ENCODE peak calls at places on chromosomes 4 and X, in seven cellular contexts. One of them, this sample, is unnamed.

GRCh38 chr4:52982246-52982950 is 120.3 kb downstream of the RASL11B start:
- DNase-seq in astrocyte: peak
- DNase-seq in HCT116: peak
- DNase-seq in GM23338: peak
- DNase-seq in GM23248: peak
- DNase-seq in SK-N-MC: peak
- DNase-seq in MM.1S: no peak
- DNase-seq in this sample: no peak

GRCh38 chrX:24229400-24229879 is 79.9 kb downstream of the ZFX start:
- DNase-seq in astrocyte: no peak
- DNase-seq in HCT116: no peak
- DNase-seq in GM23338: no peak
- DNase-seq in GM23248: no peak
- DNase-seq in SK-N-MC: no peak
- DNase-seq in MM.1S: no peak
- DNase-seq in this sample: no peak

GRCh38 chrX:115697806-115698205 is 136.8 kb downstream of the PLS3 start:
- DNase-seq in astrocyte: no peak
- DNase-seq in HCT116: no peak
- DNase-seq in GM23338: no peak
- DNase-seq in GM23248: no peak
- DNase-seq in SK-N-MC: no peak
- DNase-seq in MM.1S: no peak
- DNase-seq in this sample: no peak

GRCh38 chr4:97720869-97721432 is 422.3 kb downstream of the STPG2 start:
- DNase-seq in astrocyte: peak
- DNase-seq in HCT116: peak
- DNase-seq in GM23338: peak
- DNase-seq in GM23248: no peak
- DNase-seq in SK-N-MC: no peak
- DNase-seq in MM.1S: peak
- DNase-seq in this sample: no peak

GRCh38 chrX:9456250-9457074 is 8.4 kb upstream of the TBL1X start:
- DNase-seq in astrocyte: no peak
- DNase-seq in HCT116: no peak
- DNase-seq in GM23338: no peak
- DNase-seq in GM23248: no peak
- DNase-seq in SK-N-MC: no peak
- DNase-seq in MM.1S: peak
- DNase-seq in this sample: no peak

GRCh38 chr4:101199507-101200285 is 147.6 kb downstream of the PPP3CA start:
- DNase-seq in astrocyte: peak
- DNase-seq in HCT116: no peak
- DNase-seq in GM23338: no peak
- DNase-seq in GM23248: peak
- DNase-seq in SK-N-MC: no peak
- DNase-seq in MM.1S: no peak
- DNase-seq in this sample: no peak

GRCh38 chr4:13918110-13918509 is 290.6 kb upstream of the BOD1L1 start:
- DNase-seq in astrocyte: peak
- DNase-seq in HCT116: no peak
- DNase-seq in GM23338: no peak
- DNase-seq in GM23248: peak
- DNase-seq in SK-N-MC: no peak
- DNase-seq in MM.1S: no peak
- DNase-seq in this sample: peak

GRCh38 chr4:119490335-119490734 is 138.3 kb downstream of the PDE5A start:
- DNase-seq in astrocyte: no peak
- DNase-seq in HCT116: no peak
- DNase-seq in GM23338: peak
- DNase-seq in GM23248: peak
- DNase-seq in SK-N-MC: no peak
- DNase-seq in MM.1S: no peak
- DNase-seq in this sample: no peak

GRCh38 chrX:70960728-70961127 is 29.8 kb upstream of the SLC7A3 start:
- DNase-seq in astrocyte: no peak
- DNase-seq in HCT116: no peak
- DNase-seq in GM23338: peak
- DNase-seq in GM23248: peak
- DNase-seq in SK-N-MC: no peak
- DNase-seq in MM.1S: peak
- DNase-seq in this sample: no peak

GRCh38 chr4:176002007-176002623 is 63.5 kb upstream of the WDR17 start:
- DNase-seq in astrocyte: peak
- DNase-seq in HCT116: peak
- DNase-seq in GM23338: peak
- DNase-seq in GM23248: peak
- DNase-seq in SK-N-MC: no peak
- DNase-seq in MM.1S: peak
- DNase-seq in this sample: no peak

GRCh38 chr4:42671431-42672194 is 14.7 kb upstream of the ATP8A1 start:
- DNase-seq in astrocyte: no peak
- DNase-seq in HCT116: no peak
- DNase-seq in GM23338: no peak
- DNase-seq in GM23248: no peak
- DNase-seq in SK-N-MC: no peak
- DNase-seq in MM.1S: peak
- DNase-seq in this sample: no peak

GRCh38 chr4:124044867-124045266 is 648.3 kb downstream of the SPRY1 start:
- DNase-seq in astrocyte: no peak
- DNase-seq in HCT116: no peak
- DNase-seq in GM23338: peak
- DNase-seq in GM23248: no peak
- DNase-seq in SK-N-MC: no peak
- DNase-seq in MM.1S: no peak
- DNase-seq in this sample: no peak

DNA sequence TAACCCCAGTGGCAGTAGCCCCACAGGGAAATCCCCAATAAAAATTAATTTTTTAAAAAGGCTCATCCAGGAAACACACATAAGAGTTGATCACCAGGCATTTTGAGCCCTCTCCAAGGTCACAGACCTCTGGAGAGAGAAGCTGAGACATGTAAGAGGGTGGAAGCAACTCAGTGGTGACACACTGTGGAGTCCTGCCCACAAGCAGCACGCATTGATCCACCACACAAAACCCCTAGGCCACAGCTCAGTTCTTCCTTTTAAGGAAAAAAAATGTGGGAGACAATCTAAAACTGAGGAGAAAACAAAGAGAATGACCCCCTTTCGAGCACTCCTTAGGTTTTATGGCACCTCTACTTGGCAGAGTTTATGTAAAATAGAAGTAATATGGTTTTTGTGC is 71.7 kb upstream of the S100G start:
- DNase-seq in astrocyte: no peak
- DNase-seq in HCT116: no peak
- DNase-seq in GM23338: peak
- DNase-seq in GM23248: peak
- DNase-seq in SK-N-MC: no peak
- DNase-seq in MM.1S: no peak
- DNase-seq in this sample: no peak
- TF ChIP-seq EZH2 in astrocyte: no peak
- TF ChIP-seq EZH2 in HCT116: no peak
- TF ChIP-seq EZH2 in GM23338: no peak
- TF ChIP-seq EZH2 in GM23248: no peak
- TF ChIP-seq EZH2 in SK-N-MC: no peak
- TF ChIP-seq EZH2 in MM.1S: no peak
- TF ChIP-seq EZH2 in this sample: no peak

DNA sequence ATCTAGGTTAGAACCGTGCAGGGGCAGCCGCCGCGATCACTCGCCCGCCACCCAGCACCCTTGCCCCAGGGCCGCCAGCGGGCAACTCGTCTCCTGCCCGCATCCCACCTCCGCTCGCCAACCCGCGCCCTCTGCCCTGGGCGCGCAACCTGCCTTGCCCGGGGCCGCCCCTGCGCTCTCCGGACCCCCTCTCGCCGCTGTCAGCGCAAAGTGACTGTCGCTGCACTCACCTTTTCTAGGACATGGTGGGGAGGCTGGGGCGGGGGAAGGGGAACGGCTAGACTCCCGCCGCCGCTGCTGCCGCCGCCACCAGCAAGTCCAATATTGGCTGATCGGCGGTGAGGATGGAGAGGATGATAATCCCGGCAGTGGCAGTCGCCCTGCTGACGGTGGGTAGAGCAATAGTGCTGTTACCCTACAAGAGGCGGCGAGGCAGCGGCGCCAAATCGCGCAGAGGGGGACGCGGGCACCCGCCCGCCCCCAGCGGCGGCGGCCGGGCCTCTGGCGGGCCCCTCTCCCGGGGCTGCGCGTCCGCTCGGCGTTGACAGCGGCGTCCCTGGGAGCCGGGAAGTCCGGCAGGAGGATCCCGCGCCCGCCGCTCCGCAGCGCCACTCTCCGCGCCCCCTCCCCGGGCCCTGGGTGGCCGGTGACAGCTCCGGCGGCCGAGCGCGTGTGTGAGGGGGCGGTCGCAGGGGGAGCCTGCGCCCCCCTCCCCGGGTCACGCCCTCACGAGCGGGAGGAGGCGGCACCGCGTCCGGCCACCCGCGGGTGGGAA is 2.3 kb upstream of the NR3C2 start:
- DNase-seq in astrocyte: no peak
- DNase-seq in HCT116: no peak
- DNase-seq in GM23338: peak
- DNase-seq in GM23248: peak
- DNase-seq in SK-N-MC: no peak
- DNase-seq in MM.1S: peak
- DNase-seq in this sample: no peak
- TF ChIP-seq EZH2 in astrocyte: peak
- TF ChIP-seq EZH2 in HCT116: no peak
- TF ChIP-seq EZH2 in GM23338: no peak
- TF ChIP-seq EZH2 in GM23248: peak
- TF ChIP-seq EZH2 in SK-N-MC: no peak
- TF ChIP-seq EZH2 in MM.1S: no peak
- TF ChIP-seq EZH2 in this sample: no peak

GRCh38 chr4:102295153-102295862 is 50.0 kb downstream of the SLC39A8 start:
- DNase-seq in astrocyte: no peak
- DNase-seq in HCT116: no peak
- DNase-seq in GM23338: no peak
- DNase-seq in GM23248: no peak
- DNase-seq in SK-N-MC: no peak
- DNase-seq in MM.1S: no peak
- DNase-seq in this sample: no peak
- TF ChIP-seq EZH2 in astrocyte: no peak
- TF ChIP-seq EZH2 in HCT116: no peak
- TF ChIP-seq EZH2 in GM23338: no peak
- TF ChIP-seq EZH2 in GM23248: no peak
- TF ChIP-seq EZH2 in SK-N-MC: no peak
- TF ChIP-seq EZH2 in MM.1S: no peak
- TF ChIP-seq EZH2 in this sample: no peak

GRCh38 chr4:41217020-41217333 is 2.6 kb upstream of the APBB2 start:
- DNase-seq in astrocyte: no peak
- DNase-seq in HCT116: no peak
- DNase-seq in GM23338: no peak
- DNase-seq in GM23248: no peak
- DNase-seq in SK-N-MC: no peak
- DNase-seq in MM.1S: no peak
- DNase-seq in this sample: no peak
- TF ChIP-seq EZH2 in astrocyte: no peak
- TF ChIP-seq EZH2 in HCT116: no peak
- TF ChIP-seq EZH2 in GM23338: no peak
- TF ChIP-seq EZH2 in GM23248: no peak
- TF ChIP-seq EZH2 in SK-N-MC: no peak
- TF ChIP-seq EZH2 in MM.1S: no peak
- TF ChIP-seq EZH2 in this sample: no peak

GRCh38 chrX:40145670-40146470 is 48.1 kb upstream of the BCOR start:
- DNase-seq in astrocyte: no peak
- DNase-seq in HCT116: no peak
- DNase-seq in GM23338: no peak
- DNase-seq in GM23248: peak
- DNase-seq in SK-N-MC: no peak
- DNase-seq in MM.1S: no peak
- DNase-seq in this sample: no peak
- TF ChIP-seq EZH2 in astrocyte: no peak
- TF ChIP-seq EZH2 in HCT116: no peak
- TF ChIP-seq EZH2 in GM23338: no peak
- TF ChIP-seq EZH2 in GM23248: no peak
- TF ChIP-seq EZH2 in SK-N-MC: no peak
- TF ChIP-seq EZH2 in MM.1S: no peak
- TF ChIP-seq EZH2 in this sample: peak

GRCh38 chr4:76585897-76586360 is 150.9 kb downstream of the SHROOM3 start:
- DNase-seq in astrocyte: peak
- DNase-seq in HCT116: peak
- DNase-seq in GM23338: peak
- DNase-seq in GM23248: peak
- DNase-seq in SK-N-MC: no peak
- DNase-seq in MM.1S: peak
- DNase-seq in this sample: no peak
- TF ChIP-seq EZH2 in astrocyte: no peak
- TF ChIP-seq EZH2 in HCT116: no peak
- TF ChIP-seq EZH2 in GM23338: no peak
- TF ChIP-seq EZH2 in GM23248: no peak
- TF ChIP-seq EZH2 in SK-N-MC: no peak
- TF ChIP-seq EZH2 in MM.1S: no peak
- TF ChIP-seq EZH2 in this sample: no peak

DNA sequence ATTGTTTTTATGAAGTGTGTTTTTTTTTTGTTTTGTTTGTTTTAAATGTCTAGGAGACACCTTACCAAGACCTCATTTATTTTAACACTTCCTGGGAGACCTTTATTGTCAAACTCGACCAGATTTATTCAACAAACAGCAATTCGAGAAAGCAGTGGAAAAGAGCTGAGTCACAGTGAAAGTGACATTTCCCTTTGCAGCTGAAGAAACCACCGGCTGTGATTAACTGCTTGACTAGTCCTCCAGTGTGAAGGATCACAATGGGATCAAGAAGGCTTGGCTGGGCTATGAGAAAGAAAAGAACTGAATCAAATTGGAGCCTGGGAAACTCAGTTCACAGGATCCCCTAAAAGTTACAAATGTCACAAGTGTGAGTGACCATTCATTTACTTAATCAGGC is 11.9 kb upstream of the ADH7 start:
- DNase-seq in astrocyte: peak
- DNase-seq in HCT116: peak
- DNase-seq in GM23338: peak
- DNase-seq in GM23248: peak
- DNase-seq in SK-N-MC: no peak
- DNase-seq in MM.1S: peak
- DNase-seq in this sample: no peak
- TF ChIP-seq EZH2 in astrocyte: no peak
- TF ChIP-seq EZH2 in HCT116: no peak
- TF ChIP-seq EZH2 in GM23338: no peak
- TF ChIP-seq EZH2 in GM23248: no peak
- TF ChIP-seq EZH2 in SK-N-MC: no peak
- TF ChIP-seq EZH2 in MM.1S: no peak
- TF ChIP-seq EZH2 in this sample: no peak

DNA sequence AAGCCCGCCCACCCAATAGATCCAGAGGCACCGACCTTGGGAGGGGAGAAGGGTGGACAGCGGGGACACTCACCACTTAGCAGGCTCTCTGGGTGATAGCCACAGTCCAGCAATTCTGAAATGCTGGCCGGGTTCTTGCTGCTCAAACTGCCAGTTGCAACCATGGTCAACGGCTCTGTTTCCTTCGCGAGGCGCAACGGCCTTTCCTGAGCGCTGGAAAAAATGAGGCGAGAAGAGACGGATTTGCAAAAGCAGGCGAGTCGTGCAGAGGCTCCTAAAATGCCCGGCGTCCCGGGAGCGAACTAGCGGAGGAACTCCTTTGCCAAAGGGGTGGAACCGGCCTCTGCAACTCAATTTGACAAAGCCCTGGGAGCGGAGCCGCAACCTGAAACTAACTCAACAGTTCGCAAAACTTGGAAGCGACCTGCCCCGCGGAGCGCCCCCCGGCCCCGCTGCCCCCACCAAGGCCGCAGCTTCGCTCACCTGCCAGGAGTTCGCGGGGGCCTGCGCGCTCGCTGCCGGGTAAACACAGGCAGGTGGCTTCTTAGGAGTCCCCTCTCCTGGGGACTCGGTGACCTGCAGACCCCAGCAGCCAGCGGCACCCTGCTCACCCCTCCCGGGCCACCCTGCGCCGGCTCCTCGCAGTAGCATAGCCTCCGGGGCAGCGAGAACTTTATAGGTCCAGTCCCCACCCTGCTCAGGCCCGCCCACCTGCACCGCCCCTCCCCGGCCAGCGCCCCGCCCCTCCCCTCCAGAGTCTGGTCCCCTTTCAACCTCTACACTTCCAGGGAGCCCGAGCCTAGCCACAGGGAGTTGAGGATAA is at the start of gene DDIT4L:
- DNase-seq in astrocyte: peak
- DNase-seq in HCT116: peak
- DNase-seq in GM23338: peak
- DNase-seq in GM23248: peak
- DNase-seq in SK-N-MC: no peak
- DNase-seq in MM.1S: no peak
- DNase-seq in this sample: no peak
- TF ChIP-seq EZH2 in astrocyte: no peak
- TF ChIP-seq EZH2 in HCT116: no peak
- TF ChIP-seq EZH2 in GM23338: no peak
- TF ChIP-seq EZH2 in GM23248: no peak
- TF ChIP-seq EZH2 in SK-N-MC: no peak
- TF ChIP-seq EZH2 in MM.1S: no peak
- TF ChIP-seq EZH2 in this sample: no peak

This sample was measured in keratinocyte.